ENCODE peak calls at places on chromosomes 13 and 19, in nine cellular contexts. M, N, L, F, W, E, X, A and J are unnamed samples.

GRCh38 chr13:31394491-31394890 is 194.7 kb downstream of the B3GLCT start:
- DNase-seq in M (no peak), N (no peak), L (no peak), F (no peak), W (no peak), E (no peak), X (no peak), A (no peak), J (no peak)

GRCh38 chr13:74555291-74556001 is 421.2 kb upstream of the KLF12 start:
- DNase-seq in M (no peak), N (no peak), L (no peak), F (no peak), W (no peak), E (no peak), X (no peak), A (no peak), J (no peak)

GRCh38 chr19:18293642-18294466 is 12.4 kb upstream of the JUND start:
- DNase-seq in M (no peak), N (peak), L (peak), F (no peak), W (no peak), E (no peak), X (no peak), A (no peak), J (no peak)

GRCh38 chr19:28289294-28290063 is 923.5 kb downstream of the UQCRFS1 start:
- DNase-seq in M (no peak), N (no peak), L (no peak), F (peak), W (peak), E (no peak), X (no peak), A (no peak), J (no peak)

GRCh38 chr13:61918841-61919240 is 503.2 kb upstream of the PCDH20 start:
- DNase-seq in M (no peak), N (no peak), L (no peak), F (no peak), W (no peak), E (no peak), X (no peak), A (no peak), J (no peak)

GRCh38 chr19:41307954-41308449 is 2.0 kb upstream of the CCDC97 start:
- DNase-seq in M (no peak), N (no peak), L (peak), F (no peak), W (no peak), E (no peak), X (no peak), A (no peak), J (no peak)

GRCh38 chr19:9608912-9609311 is 12.1 kb downstream of the ZNF561 start:
- DNase-seq in M (no peak), N (no peak), L (no peak), F (no peak), W (no peak), E (no peak), X (no peak), A (no peak), J (no peak)

GRCh38 chr19:52901842-52902241 is 4.4 kb upstream of the ZNF320 start:
- DNase-seq in M (no peak), N (no peak), L (no peak), F (no peak), W (no peak), E (no peak), X (no peak), A (no peak), J (no peak)

GRCh38 chr13:111153977-111154332 is 38.8 kb downstream of the ARHGEF7 start:
- DNase-seq in M (no peak), N (peak), L (no peak), F (peak), W (no peak), E (no peak), X (peak), A (peak), J (no peak)

GRCh38 chr19:18160441-18160791 is 7.5 kb downstream of the PIK3R2 start:
- DNase-seq in M (no peak), N (no peak), L (no peak), F (no peak), W (no peak), E (no peak), X (no peak), A (no peak), J (no peak)

GRCh38 chr13:94712812-94713555 is 639 bp upstream of the SOX21 start:
- DNase-seq in M (no peak), N (no peak), L (no peak), F (no peak), W (peak), E (peak), X (no peak), A (no peak), J (peak)

GRCh38 chr13:92158335-92158734 is 759.9 kb downstream of the GPC5 start:
- DNase-seq in M (no peak), N (no peak), L (no peak), F (no peak), W (no peak), E (peak), X (no peak), A (no peak), J (no peak)

GRCh38 chr13:46490129-46490528 is 62.8 kb upstream of the LRCH1 start:
- DNase-seq in M (no peak), N (no peak), L (no peak), F (no peak), W (no peak), E (no peak), X (no peak), A (no peak), J (no peak)

DNA sequence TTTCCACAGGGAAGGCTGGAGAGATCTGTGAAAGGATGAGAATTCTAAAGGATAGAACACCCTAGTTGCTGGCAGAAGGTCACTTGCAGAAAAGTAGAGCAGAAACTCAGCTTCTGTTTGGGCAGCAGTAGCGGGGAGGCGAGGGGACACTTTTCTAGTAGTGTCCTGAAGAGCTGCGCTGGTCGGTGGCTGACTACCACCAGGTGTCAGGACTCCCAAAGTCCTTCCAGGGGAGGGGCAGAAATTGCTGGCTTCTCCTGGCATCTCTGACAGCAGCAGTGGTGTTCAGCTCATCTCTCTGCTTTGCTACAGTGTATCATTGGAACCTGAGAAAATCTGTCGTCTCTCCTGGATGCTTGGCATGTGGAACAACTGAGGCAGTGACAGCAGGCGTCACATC is 120.9 kb downstream of the ZDHHC20 start:
- DNase-seq in M (no peak), N (no peak), L (no peak), F (no peak), W (no peak), E (no peak), X (no peak), A (no peak), J (no peak)
- H3K27ac ChIP-seq in M (no peak), N (no peak), L (no peak), F (no peak), W (no peak), E (no peak), X (no peak), A (no peak), J (no peak)

DNA sequence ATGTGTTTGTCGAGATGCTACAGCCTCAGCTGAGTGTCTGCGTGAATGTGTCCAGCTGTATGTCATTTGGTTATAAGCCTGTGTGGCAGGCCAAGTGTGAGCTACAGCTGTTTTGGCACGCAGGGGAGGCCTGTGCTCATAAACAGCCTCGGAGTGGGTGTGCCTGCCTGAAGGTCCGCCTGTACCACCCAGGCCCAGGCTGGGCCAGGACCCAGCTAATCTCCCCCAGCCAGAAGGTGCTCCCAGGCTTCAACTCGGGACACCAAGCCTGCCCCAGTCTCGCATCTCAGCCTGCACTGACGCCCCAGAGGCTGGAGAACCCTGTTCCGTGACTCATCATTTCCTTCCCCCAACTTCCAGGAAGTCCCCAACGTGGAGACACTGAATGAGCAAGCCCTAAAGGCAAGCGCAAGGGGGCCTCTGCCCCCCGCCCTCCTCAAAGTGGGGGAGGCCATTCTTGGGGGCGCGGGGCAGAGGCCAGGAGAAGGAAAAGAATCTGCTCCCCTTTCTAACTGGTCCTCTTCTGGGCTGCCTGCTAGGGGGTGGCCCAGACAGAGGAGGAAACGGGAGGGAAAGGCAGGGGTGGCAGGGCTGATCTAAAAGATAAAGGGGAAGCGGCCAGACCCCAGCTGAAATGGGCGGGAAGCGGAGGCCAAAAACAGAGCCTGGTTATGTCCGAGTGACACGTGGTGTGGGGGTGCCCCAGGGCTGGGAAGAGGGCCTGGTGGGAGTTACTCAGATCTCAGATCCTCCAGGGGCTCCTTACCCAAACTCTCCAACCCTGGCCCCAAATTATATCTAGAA is 2.0 kb downstream of the SLC1A5 start:
- DNase-seq in M (no peak), N (peak), L (peak), F (peak), W (peak), E (peak), X (peak), A (peak), J (peak)
- TF ChIP-seq POLR2A in M (no peak), N (peak), L (no peak), F (peak), W (peak), E (no peak), X (no peak), A (no peak), J (no peak)

GRCh38 chr13:23551213-23552008 is 18.8 kb upstream of the TNFRSF19 start:
- DNase-seq in M (no peak), N (no peak), L (no peak), F (no peak), W (no peak), E (no peak), X (no peak), A (no peak), J (no peak)
- H3K27ac ChIP-seq in M (no peak), N (no peak), L (no peak), F (no peak), W (no peak), E (no peak), X (no peak), A (peak), J (no peak)

GRCh38 chr19:16076154-16076957 is at the start of gene TPM4:
- DNase-seq in M (peak), N (peak), L (peak), F (peak), W (peak), E (peak), X (peak), A (peak), J (peak)
- TF ChIP-seq POLR2A in M (peak), N (peak), L (peak), F (peak), W (peak), E (peak), X (peak), A (peak), J (peak)

DNA sequence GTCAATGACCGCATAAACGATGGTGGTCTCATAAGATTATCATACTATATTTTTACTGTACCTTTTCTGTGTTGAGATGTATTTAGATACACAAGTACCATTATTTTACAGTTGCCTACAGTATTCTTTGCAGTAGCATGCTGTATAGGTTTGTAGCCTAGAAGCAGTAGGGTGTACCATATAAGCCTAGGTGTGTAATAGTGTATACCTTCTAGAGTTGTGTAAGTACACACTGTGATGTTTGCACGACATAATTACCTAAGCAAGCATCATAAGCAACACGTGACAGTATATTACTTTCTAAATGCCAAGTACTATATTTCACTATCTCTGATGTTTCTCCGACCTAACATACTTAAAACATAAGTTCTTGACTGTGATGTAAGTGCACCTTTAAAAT is 2.7 kb downstream of the LPAR6 start:
- DNase-seq in M (no peak), N (no peak), L (no peak), F (no peak), W (no peak), E (no peak), X (no peak), A (no peak), J (no peak)
- H3K27ac ChIP-seq in M (no peak), N (no peak), L (no peak), F (peak), W (no peak), E (no peak), X (no peak), A (peak), J (peak)